ENCODE peak calls at places on chromosome 11, in eight cellular contexts. E is lung, F is tibial nerve, C is tibial artery, W is right atrium auricular region, S is PC-9, Z is Caco-2, V is brain microvascular endothelial cell. B is an unnamed sample. For H3K36me3, the result is how much of the 10 kb centered on the place peaks cover.

GRCh38 chr11:492416-493226 is 14.4 kb downstream of the RNH1 start:
- DNase-seq in E (no peak), F (no peak), C (no peak), W (no peak), S (no peak), Z (no peak), V (no peak), B (peak)

GRCh38 chr11:37687130-37687529 is 1089.1 kb upstream of the RAG2 start:
- DNase-seq in E (no peak), F (no peak), C (no peak), W (no peak), S (no peak), Z (no peak), V (no peak), B (no peak)

GRCh38 chr11:95767498-95767897 is 22.1 kb downstream of the FAM76B start:
- DNase-seq in E (no peak), F (no peak), C (no peak), W (no peak), S (peak), Z (no peak), V (peak), B (no peak)

GRCh38 chr11:80346660-80347059 is 905.8 kb upstream of the TENM4 start:
- DNase-seq in E (no peak), F (no peak), C (no peak), W (no peak), S (no peak), Z (peak), V (no peak), B (no peak)

GRCh38 chr11:11243790-11244469 is 109.1 kb downstream of the CSNK2A3 start:
- DNase-seq in E (peak), F (no peak), C (no peak), W (peak), S (no peak), Z (peak), V (peak), B (peak)

GRCh38 chr11:62902932-62903331 is 18.2 kb downstream of the CHRM1 start:
- DNase-seq in E (no peak), F (no peak), C (no peak), W (no peak), S (no peak), Z (no peak), V (no peak), B (no peak)

GRCh38 chr11:126332221-126332711 is 23.2 kb upstream of the ST3GAL4 start:
- DNase-seq in E (no peak), F (peak), C (peak), W (peak), S (peak), Z (no peak), V (peak), B (no peak)

GRCh38 chr11:61888043-61888442 is 3.3 kb downstream of the FADS3 start:
- DNase-seq in E (peak), F (peak), C (peak), W (peak), S (peak), Z (no peak), V (peak), B (peak)

GRCh38 chr11:32411937-32412615 is 23.3 kb downstream of the WT1 start:
- DNase-seq in E (no peak), F (no peak), C (no peak), W (no peak), S (no peak), Z (no peak), V (no peak), B (no peak)

GRCh38 chr11:62340269-62340901 is 3.1 kb downstream of the ASRGL1 start:
- DNase-seq in E (peak), F (peak), C (no peak), W (peak), S (no peak), Z (peak), V (peak), B (no peak)

GRCh38 chr11:94128171-94128745 is 383 bp upstream of the PANX1 start:
- DNase-seq in E (no peak), F (peak), C (peak), W (no peak), S (no peak), Z (no peak), V (no peak), B (no peak)

GRCh38 chr11:13691296-13691899 is 22.9 kb downstream of the FAR1 start:
- DNase-seq in E (no peak), F (no peak), C (no peak), W (no peak), S (no peak), Z (no peak), V (no peak), B (no peak)

GRCh38 chr11:19498986-19499669 is 213.5 kb upstream of the NAV2 start:
- DNase-seq in E (no peak), F (no peak), C (no peak), W (no peak), S (peak), Z (no peak), V (peak), B (peak)

GRCh38 chr11:3135491-3136440 is 29.3 kb downstream of the OSBPL5 start:
- DNase-seq in E (no peak), F (no peak), C (peak), W (no peak), S (no peak), Z (no peak), V (no peak), B (no peak)

GRCh38 chr11:11020747-11021149 is 162.9 kb upstream of the ZBED5 start:
- DNase-seq in E (no peak), F (no peak), C (no peak), W (no peak), S (no peak), Z (no peak), V (no peak), B (no peak)

GRCh38 chr11:45857834-45858492 is 10.7 kb downstream of the CRY2 start:
- DNase-seq in E (peak), F (peak), C (no peak), W (peak), S (peak), Z (no peak), V (peak), B (peak)

GRCh38 chr11:117884994-117885393 is 8.5 kb upstream of the FXYD6 start:
- DNase-seq in E (no peak), F (no peak), C (no peak), W (peak), S (no peak), Z (no peak), V (peak), B (peak)

GRCh38 chr11:127521413-127521812 is 520.8 kb upstream of the KIRREL3 start:
- DNase-seq in E (no peak), F (no peak), C (no peak), W (no peak), S (no peak), Z (no peak), V (no peak), B (peak)

GRCh38 chr11:5153574-5154431 is 754 bp downstream of the OR52A1 start:
- DNase-seq in E (no peak), F (no peak), C (no peak), W (no peak), S (no peak), Z (no peak), V (no peak), B (no peak)

GRCh38 chr11:29446132-29446531 is 570.7 kb downstream of the KCNA4 start:
- DNase-seq in E (no peak), F (no peak), C (no peak), W (no peak), S (no peak), Z (no peak), V (no peak), B (no peak)

GRCh38 chr11:45607995-45608394 is 57.4 kb downstream of the CHST1 start:
- DNase-seq in E (no peak), F (no peak), C (no peak), W (peak), S (no peak), Z (no peak), V (no peak), B (peak)

GRCh38 chr11:111047376-111047775 is 198.1 kb upstream of the POU2AF2 start:
- DNase-seq in E (no peak), F (no peak), C (no peak), W (no peak), S (no peak), Z (no peak), V (no peak), B (no peak)

GRCh38 chr11:109338131-109338530 is 83.9 kb upstream of the C11orf87 start:
- DNase-seq in E (no peak), F (no peak), C (no peak), W (no peak), S (no peak), Z (no peak), V (peak), B (no peak)

GRCh38 chr11:33802414-33802950 is 28.2 kb upstream of the FBXO3 start:
- DNase-seq in E (no peak), F (peak), C (peak), W (no peak), S (peak), Z (peak), V (peak), B (peak)

GRCh38 chr11:106986261-106986660 is 32.0 kb downstream of the GUCY1A2 start:
- DNase-seq in E (no peak), F (no peak), C (no peak), W (no peak), S (no peak), Z (no peak), V (peak), B (no peak)

GRCh38 chr11:2211113-2211971 is 39.7 kb upstream of the TH start:
- DNase-seq in E (no peak), F (no peak), C (peak), W (peak), S (no peak), Z (peak), V (no peak), B (no peak)

GRCh38 chr11:128759597-128759996 is 65.7 kb downstream of the FLI1 start:
- DNase-seq in E (no peak), F (no peak), C (no peak), W (no peak), S (peak), Z (no peak), V (peak), B (peak)

GRCh38 chr11:12455938-12456337 is 78.6 kb downstream of the PARVA start:
- DNase-seq in E (no peak), F (no peak), C (no peak), W (no peak), S (no peak), Z (no peak), V (peak), B (no peak)

GRCh38 chr11:108112059-108112458 is 9.3 kb upstream of the ACAT1 start:
- DNase-seq in E (no peak), F (no peak), C (no peak), W (no peak), S (no peak), Z (no peak), V (peak), B (no peak)

GRCh38 chr11:57377098-57377497 is 3.9 kb downstream of the PRG3 start:
- DNase-seq in E (no peak), F (no peak), C (no peak), W (no peak), S (no peak), Z (no peak), V (no peak), B (no peak)

GRCh38 chr11:75273989-75274391 is 33.4 kb downstream of the TPBGL start:
- DNase-seq in E (no peak), F (no peak), C (peak), W (no peak), S (no peak), Z (no peak), V (no peak), B (no peak)

GRCh38 chr11:64767344-64768299 is 7.8 kb upstream of the PYGM start:
- DNase-seq in E (peak), F (peak), C (peak), W (peak), S (no peak), Z (peak), V (peak), B (no peak)

GRCh38 chr11:64765291-64765803 is 5.6 kb upstream of the PYGM start:
- DNase-seq in E (no peak), F (no peak), C (peak), W (no peak), S (no peak), Z (peak), V (no peak), B (no peak)

GRCh38 chr11:64765841-64766682 is 6.3 kb upstream of the PYGM start:
- DNase-seq in E (no peak), F (no peak), C (peak), W (no peak), S (no peak), Z (no peak), V (no peak), B (no peak)

GRCh38 chr11:64768300-64768694 is 8.5 kb upstream of the PYGM start:
- DNase-seq in E (no peak), F (no peak), C (no peak), W (no peak), S (no peak), Z (no peak), V (no peak), B (no peak)

GRCh38 chr11:64766881-64767280 is 7.1 kb upstream of the PYGM start:
- DNase-seq in E (no peak), F (no peak), C (peak), W (no peak), S (no peak), Z (no peak), V (no peak), B (no peak)
- H3K36me3 ChIP-seq in E (half or more), F (half or more), C (half or more), W (half or more), S (half or more), Z (under half), V (half or more), B (under half)

DNA sequence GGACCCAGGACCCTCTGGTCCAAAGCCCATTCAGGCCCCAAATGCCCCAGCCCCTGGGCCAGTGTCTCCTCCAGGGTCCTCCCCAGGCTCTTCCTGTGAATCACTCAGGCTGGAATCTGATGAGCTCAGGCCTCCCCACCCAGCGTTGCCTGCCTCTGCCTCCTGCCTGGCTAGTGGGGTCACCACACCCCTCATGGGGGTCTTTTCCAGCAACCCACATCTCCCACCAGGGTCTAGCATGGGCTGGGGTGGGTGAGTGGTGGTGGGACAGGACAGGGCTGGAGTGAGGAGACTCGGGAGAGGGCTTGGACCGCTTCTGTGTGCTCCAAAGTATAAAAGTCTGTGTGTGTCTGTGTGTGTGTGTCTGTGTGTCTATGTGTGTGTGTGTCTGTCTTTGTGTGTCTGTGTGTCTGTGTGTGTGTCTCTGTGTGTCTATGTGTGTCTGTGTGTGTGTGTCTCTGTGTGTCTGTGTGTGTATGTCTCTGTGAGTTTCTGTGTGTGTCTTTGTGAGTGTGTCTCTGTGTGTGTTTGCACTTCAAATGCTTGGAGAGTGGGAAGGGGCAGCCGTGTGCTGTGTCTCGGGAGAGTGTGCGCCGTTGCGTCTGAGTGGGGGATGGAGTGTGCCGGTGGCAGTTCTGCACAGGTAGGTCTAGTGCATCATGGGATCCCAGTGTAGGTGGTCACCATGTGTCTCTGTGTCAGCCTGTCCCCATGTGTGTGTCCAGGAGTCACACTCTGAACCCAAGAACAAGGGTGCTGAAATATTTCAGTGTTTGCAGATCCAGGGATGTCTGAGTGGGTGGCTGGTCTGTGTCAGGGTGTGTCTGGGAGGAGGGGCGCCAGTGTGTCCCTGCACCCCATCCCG is 8.8 kb downstream of the RIN1 start:
- DNase-seq in E (no peak), F (no peak), C (no peak), W (no peak), S (no peak), Z (no peak), V (peak), B (no peak)
- TF ChIP-seq CTCF in E (no peak), F (no peak), C (no peak), W (no peak), S (no peak), Z (no peak), V (peak), B (no peak)

GRCh38 chr11:103078710-103079109 is 13.2 kb downstream of the DCUN1D5 start:
- DNase-seq in E (no peak), F (no peak), C (no peak), W (no peak), S (no peak), Z (no peak), V (no peak), B (no peak)
- H3K36me3 ChIP-seq in E (under half), F (half or more), C (half or more), W (under half), S (half or more), Z (under half), V (under half), B (under half)

DNA sequence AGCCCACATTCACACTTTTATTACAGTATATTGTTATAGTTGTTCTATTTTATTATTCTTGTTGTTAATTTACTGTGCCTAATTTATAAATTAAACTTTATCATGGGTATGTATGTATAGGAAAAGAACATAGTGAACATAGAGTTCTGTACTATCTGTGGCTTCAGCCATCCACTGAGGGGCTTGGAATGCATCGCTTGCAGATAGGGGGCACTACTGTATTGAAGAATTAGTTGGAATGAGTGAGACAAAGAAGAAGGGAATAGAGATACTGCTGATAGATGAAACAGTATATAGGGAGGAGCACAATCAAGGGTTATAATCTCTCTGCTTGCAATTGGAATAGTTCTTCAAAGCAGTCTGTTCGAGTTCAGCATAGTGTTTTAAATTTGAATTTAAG is 432.2 kb downstream of the RAB38 start:
- DNase-seq in E (no peak), F (no peak), C (no peak), W (no peak), S (no peak), Z (peak), V (no peak), B (no peak)
- TF ChIP-seq CTCF in E (no peak), F (no peak), C (no peak), W (no peak), S (no peak), Z (peak), V (peak), B (peak)

B was measured in kidney epithelial cell.